ENCODE peak calls at places on chromosomes 12 and 14, in nine cellular contexts. B, J, O, I, L, W, G, P and F are unnamed samples.

GRCh38 chr12:6821271-6821673 is 349 bp upstream of the GPR162 start:
- DNase-seq in B (peak), O (peak), J (no peak), W (no peak), G (no peak), I (peak), P (peak), L (no peak), F (no peak)

GRCh38 chr12:53750812-53751335 is 905 bp downstream of the CISTR start:
- DNase-seq in L (no peak), W (peak), O (no peak), P (no peak), G (no peak), I (no peak), B (peak), J (no peak), F (peak)

GRCh38 chr12:101021911-101022388 is 188.1 kb downstream of the SLC5A8 start:
- DNase-seq in W (no peak), I (peak), J (no peak), P (peak), L (no peak), G (no peak), B (no peak), O (peak), F (no peak)

GRCh38 chr14:34843011-34843554 is 32.1 kb downstream of the BAZ1A start:
- DNase-seq in O (peak), W (no peak), I (peak), L (no peak), J (no peak), B (no peak), P (peak), G (no peak), F (peak)

GRCh38 chr14:94622653-94623421 is 10.6 kb downstream of the SERPINA3 start:
- DNase-seq in B (no peak), J (no peak), L (no peak), P (no peak), O (peak), I (no peak), W (no peak), G (no peak), F (no peak)

GRCh38 chr12:32501835-32502333 is 102.5 kb downstream of the FGD4 start:
- DNase-seq in B (peak), G (peak), I (no peak), P (no peak), W (no peak), L (no peak), J (no peak), O (peak), F (no peak)

GRCh38 chr12:124450376-124450750 is 117.0 kb downstream of the NCOR2 start:
- DNase-seq in L (no peak), W (no peak), O (no peak), J (no peak), P (no peak), I (no peak), G (no peak), B (no peak), F (no peak)

GRCh38 chr14:23557521-23557920 is 1.4 kb downstream of the THTPA start:
- DNase-seq in P (no peak), B (no peak), O (no peak), J (no peak), G (no peak), W (no peak), L (no peak), I (no peak), F (no peak)

GRCh38 chr12:34598352-34598827 is 576.1 kb downstream of the ALG10 start:
- DNase-seq in O (no peak), G (no peak), J (no peak), B (no peak), L (no peak), I (no peak), P (no peak), W (no peak), F (no peak)

GRCh38 chr14:30996892-30997659 is 28.4 kb upstream of the AP4S1 start:
- DNase-seq in B (no peak), W (no peak), G (no peak), O (no peak), J (no peak), I (no peak), P (no peak), L (no peak), F (no peak)

GRCh38 chr12:6452245-6452731 is 446 bp downstream of the TAPBPL start:
- DNase-seq in G (peak), J (no peak), B (peak), W (no peak), P (no peak), O (no peak), L (no peak), I (no peak), F (no peak)

GRCh38 chr14:50816419-50817047 is 14.4 kb downstream of the NIN start:
- DNase-seq in W (no peak), G (no peak), O (peak), I (no peak), J (no peak), L (no peak), B (no peak), P (no peak), F (no peak)

GRCh38 chr14:20857630-20858261 is 33.4 kb upstream of the RNASE3 start:
- DNase-seq in O (peak), I (peak), W (peak), L (peak), J (peak), G (peak), P (peak), B (peak), F (peak)

GRCh38 chr12:111435661-111436201 is 30.0 kb downstream of the SH2B3 start:
- DNase-seq in I (no peak), W (no peak), B (peak), G (no peak), P (no peak), L (no peak), O (no peak), J (no peak), F (no peak)

GRCh38 chr12:120650249-120650690 is 9.8 kb downstream of the CABP1 start:
- DNase-seq in I (no peak), B (no peak), J (no peak), W (no peak), G (no peak), P (no peak), O (no peak), L (no peak), F (no peak)

GRCh38 chr12:9364224-9365176 is 156.3 kb upstream of the PZP start:
- DNase-seq in B (no peak), W (peak), O (peak), J (no peak), I (no peak), G (no peak), L (no peak), P (no peak), F (peak)

GRCh38 chr14:38618514-38618913 is 362.6 kb upstream of the CLEC14A start:
- DNase-seq in G (no peak), O (no peak), L (no peak), W (no peak), P (peak), B (no peak), J (no peak), I (no peak), F (no peak)

GRCh38 chr12:119659289-119659897 is 8.5 kb upstream of the PRKAB1 start:
- DNase-seq in P (peak), J (no peak), I (peak), W (peak), B (no peak), G (peak), L (peak), O (no peak), F (peak)

GRCh38 chr12:47767197-47767724 is 5.8 kb upstream of the SLC48A1 start:
- DNase-seq in G (peak), P (peak), L (peak), I (peak), W (peak), B (peak), O (no peak), J (peak), F (peak)

GRCh38 chr14:104292084-104292970 is 153.9 kb downstream of the KIF26A start:
- DNase-seq in G (no peak), P (no peak), W (no peak), J (no peak), I (no peak), L (no peak), B (peak), O (no peak), F (no peak)

GRCh38 chr12:93707836-93708235 is 30.7 kb downstream of the CRADD start:
- DNase-seq in G (no peak), W (no peak), O (peak), I (no peak), B (no peak), L (no peak), P (peak), J (no peak), F (no peak)

GRCh38 chr12:58419182-58419760 is 477.9 kb downstream of the ATP23 start:
- DNase-seq in P (no peak), W (no peak), L (no peak), J (no peak), O (no peak), B (no peak), G (no peak), I (no peak), F (no peak)

GRCh38 chr12:87272846-87273245 is 756.4 kb downstream of the C12orf50 start:
- DNase-seq in I (no peak), L (no peak), J (no peak), P (no peak), B (no peak), O (no peak), G (no peak), W (no peak), F (no peak)

GRCh38 chr12:110012137-110012536 is 12.9 kb downstream of the ANKRD13A start:
- DNase-seq in J (no peak), I (no peak), L (no peak), B (no peak), P (no peak), W (peak), G (no peak), O (peak), F (peak)

GRCh38 chr14:33237102-33237501 is 298.4 kb downstream of the NPAS3 start:
- DNase-seq in I (no peak), G (no peak), P (no peak), W (no peak), J (no peak), L (no peak), B (no peak), O (no peak), F (no peak)

GRCh38 chr12:32896438-32897275 is at the start of gene PKP2:
- DNase-seq in W (peak), O (peak), G (peak), B (peak), L (no peak), P (peak), I (no peak), J (no peak), F (peak)

GRCh38 chr14:66476964-66477363 is 9.2 kb upstream of the CCDC196 start:
- DNase-seq in W (no peak), O (peak), I (no peak), G (no peak), L (no peak), J (no peak), P (peak), B (no peak), F (no peak)

GRCh38 chr14:103185051-103186027 is 62.1 kb downstream of the TNFAIP2 start:
- DNase-seq in B (no peak), W (peak), I (peak), L (no peak), J (no peak), G (no peak), P (peak), O (peak), F (peak)

GRCh38 chr12:54723653-54724256 is 75.6 kb upstream of the DCD start:
- DNase-seq in G (no peak), W (no peak), B (no peak), I (peak), L (no peak), P (peak), O (peak), J (no peak), F (no peak)